ENCODE peak calls at places on chromosomes 11 and 22, in seven cellular contexts. S is lower leg skin, A is stomach, P is H9, M is tibial nerve, G is cardiac fibroblast, H is adrenal gland. N is an unnamed sample.

GRCh38 chr11:16286095-16286494 is 70.3 kb downstream of the SOX6 start:
- DNase-seq in S (no peak), H (no peak), M (no peak), P (no peak), G (no peak), A (no peak), N (no peak)

GRCh38 chr11:68116892-68117435 is 4.2 kb downstream of the CHKA start:
- DNase-seq in A (no peak), P (no peak), M (no peak), G (no peak), H (peak; percentile 5), S (peak; percentile 3), N (no peak)

GRCh38 chr11:19218801-19219460 is 17.1 kb upstream of the CSRP3 start:
- DNase-seq in A (no peak), S (no peak), M (no peak), G (peak; percentile 22), H (no peak), P (no peak), N (no peak)

GRCh38 chr22:48659393-48659792 is 1168.3 kb downstream of the BRD1 start:
- DNase-seq in G (no peak), M (no peak), H (no peak), P (no peak), S (no peak), A (no peak), N (no peak)

GRCh38 chr11:22558638-22559037 is 67.0 kb downstream of the FANCF start:
- DNase-seq in G (peak; percentile 10), M (no peak), S (no peak), H (no peak), A (no peak), P (no peak), N (no peak)

GRCh38 chr22:49202226-49202625 is 625.4 kb downstream of the BRD1 start:
- DNase-seq in H (no peak), P (peak; percentile 15), S (peak; percentile 68), G (no peak), M (no peak), A (peak; percentile 5), N (no peak)

GRCh38 chr11:1899100-1899499 is 7.4 kb upstream of the PRR33 start:
- DNase-seq in G (no peak), H (no peak), P (no peak), S (no peak), A (no peak), M (no peak), N (no peak)

GRCh38 chr11:102603091-102603490 is 22.0 kb downstream of the MMP20 start:
- DNase-seq in P (no peak), S (no peak), H (no peak), A (no peak), M (no peak), G (peak; percentile 48), N (no peak)

GRCh38 chr22:16970446-16970845 is 37.6 kb downstream of the GAB4 start:
- DNase-seq in G (no peak), M (no peak), S (peak; percentile 45), P (no peak), H (no peak), A (no peak), N (no peak)

GRCh38 chr11:34185926-34186841 is 80.8 kb downstream of the NAT10 start:
- DNase-seq in P (peak; percentile 43), G (peak; percentile 24), M (no peak), H (no peak), S (no peak), A (no peak), N (no peak)

GRCh38 chr22:35384973-35385588 is 4.2 kb downstream of the HMOX1 start:
- DNase-seq in H (no peak), P (no peak), M (no peak), S (no peak), A (no peak), G (no peak), N (no peak)

GRCh38 chr11:78361228-78361627 is 56.4 kb downstream of the GAB2 start:
- DNase-seq in H (no peak), G (no peak), M (no peak), A (no peak), P (no peak), S (no peak), N (no peak)

GRCh38 chr11:12802418-12803085 is 128.3 kb downstream of the TEAD1 start:
- DNase-seq in M (no peak), S (no peak), G (peak; percentile 81), H (peak; percentile 76), P (no peak), A (peak; percentile 92), N (no peak)

GRCh38 chr11:17165247-17165890 is 42.4 kb downstream of the PIK3C2A start:
- DNase-seq in S (no peak), P (no peak), M (no peak), G (no peak), H (no peak), A (no peak), N (no peak)

GRCh38 chr11:126139541-126140091 is 71.8 kb downstream of the RPUSD4 start:
- DNase-seq in A (no peak), S (no peak), G (peak; percentile 95), P (no peak), H (no peak), M (no peak), N (no peak)

GRCh38 chr11:76823481-76824028 is 37.2 kb upstream of the ACER3 start:
- DNase-seq in P (peak; percentile 43), G (peak; percentile 83), S (no peak), A (no peak), M (no peak), H (no peak), N (no peak)

GRCh38 chr11:36751251-36751839 is 153.3 kb upstream of the RAG2 start:
- DNase-seq in A (no peak), S (no peak), H (no peak), P (no peak), G (no peak), M (no peak), N (no peak)

GRCh38 chr11:125946712-125947418 is 1.0 kb downstream of the VSIG10L2 start:
- DNase-seq in S (peak; percentile 83), H (no peak), G (no peak), M (no peak), P (no peak), A (no peak), N (no peak)

GRCh38 chr11:18772211-18772610 is 19.4 kb downstream of the PTPN5 start:
- DNase-seq in M (no peak), S (no peak), P (no peak), G (peak; percentile 14), H (no peak), A (no peak), N (no peak)

GRCh38 chr11:117177534-117178209 is 871 bp upstream of the SIDT2 start:
- DNase-seq in A (peak; percentile 25), G (no peak), M (no peak), S (peak; percentile 61), H (no peak), P (no peak), N (no peak)

GRCh38 chr11:44324787-44325525 is 15.0 kb upstream of the ALX4 start:
- DNase-seq in P (no peak), A (no peak), S (no peak), H (no peak), M (no peak), G (no peak), N (no peak)

DNA sequence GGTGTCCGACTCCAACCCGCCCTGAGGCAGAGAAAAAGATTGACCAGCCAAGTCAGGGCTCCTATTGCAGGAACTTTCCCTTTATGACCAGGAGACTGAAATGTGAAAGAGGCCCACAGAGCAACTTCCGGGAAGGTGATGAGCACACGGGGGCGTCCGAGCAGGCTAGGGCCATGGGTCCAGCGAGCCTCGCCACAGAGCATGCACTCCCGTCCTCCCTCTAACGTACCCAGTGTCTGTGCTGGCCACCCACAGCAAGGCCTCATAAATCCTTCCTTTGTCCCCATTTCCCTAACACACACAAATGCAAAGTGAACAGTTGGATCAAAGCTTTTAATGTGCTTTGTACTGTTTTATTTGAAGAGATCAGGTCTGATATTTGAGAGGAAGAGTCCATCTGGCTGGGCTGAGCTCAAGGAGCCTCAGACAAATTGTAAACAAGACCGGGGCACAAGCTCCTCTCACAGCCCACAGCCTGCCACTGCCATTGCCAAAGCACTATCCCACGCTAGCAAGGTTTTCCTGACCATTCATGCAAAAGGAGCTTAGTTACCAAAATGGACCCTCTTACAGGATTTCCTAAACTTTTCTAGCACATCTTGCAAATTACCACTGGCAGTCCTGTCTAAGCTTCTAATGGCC is 44.2 kb downstream of the BLID start:
- DNase-seq in M (no peak), H (no peak), P (peak; percentile 30), S (no peak), G (no peak), A (no peak), N (no peak)
- TF ChIP-seq CTCF in M (no peak), H (no peak), P (no peak), S (no peak), G (no peak), A (no peak), N (no peak)

DNA sequence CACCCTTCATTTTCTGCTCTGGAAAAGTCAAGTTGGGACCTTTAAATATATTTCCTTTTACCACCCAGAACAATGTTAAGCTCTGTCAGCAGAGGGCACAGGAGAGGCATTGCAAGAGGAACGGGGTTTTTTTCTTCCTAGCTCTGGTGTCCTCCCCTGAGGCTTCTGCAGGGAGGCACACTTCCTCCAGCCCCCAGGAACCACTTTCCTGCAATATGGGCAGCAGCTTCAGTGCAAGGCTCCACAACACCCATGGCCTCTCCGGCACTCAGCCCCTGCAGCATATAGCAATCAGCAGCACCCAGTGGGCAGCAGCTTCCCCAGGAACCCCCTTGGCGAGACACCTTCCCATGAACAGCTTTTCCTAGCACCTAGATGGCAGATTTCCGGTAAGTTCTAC is 101.4 kb downstream of the SYT9 start:
- DNase-seq in P (peak; percentile 64), M (no peak), S (no peak), A (no peak), G (peak; percentile 30), H (no peak), N (no peak)
- TF ChIP-seq CTCF in P (peak; percentile 78), M (no peak), S (no peak), A (no peak), G (peak; percentile 42), H (peak; percentile 31), N (peak; percentile 32)

DNA sequence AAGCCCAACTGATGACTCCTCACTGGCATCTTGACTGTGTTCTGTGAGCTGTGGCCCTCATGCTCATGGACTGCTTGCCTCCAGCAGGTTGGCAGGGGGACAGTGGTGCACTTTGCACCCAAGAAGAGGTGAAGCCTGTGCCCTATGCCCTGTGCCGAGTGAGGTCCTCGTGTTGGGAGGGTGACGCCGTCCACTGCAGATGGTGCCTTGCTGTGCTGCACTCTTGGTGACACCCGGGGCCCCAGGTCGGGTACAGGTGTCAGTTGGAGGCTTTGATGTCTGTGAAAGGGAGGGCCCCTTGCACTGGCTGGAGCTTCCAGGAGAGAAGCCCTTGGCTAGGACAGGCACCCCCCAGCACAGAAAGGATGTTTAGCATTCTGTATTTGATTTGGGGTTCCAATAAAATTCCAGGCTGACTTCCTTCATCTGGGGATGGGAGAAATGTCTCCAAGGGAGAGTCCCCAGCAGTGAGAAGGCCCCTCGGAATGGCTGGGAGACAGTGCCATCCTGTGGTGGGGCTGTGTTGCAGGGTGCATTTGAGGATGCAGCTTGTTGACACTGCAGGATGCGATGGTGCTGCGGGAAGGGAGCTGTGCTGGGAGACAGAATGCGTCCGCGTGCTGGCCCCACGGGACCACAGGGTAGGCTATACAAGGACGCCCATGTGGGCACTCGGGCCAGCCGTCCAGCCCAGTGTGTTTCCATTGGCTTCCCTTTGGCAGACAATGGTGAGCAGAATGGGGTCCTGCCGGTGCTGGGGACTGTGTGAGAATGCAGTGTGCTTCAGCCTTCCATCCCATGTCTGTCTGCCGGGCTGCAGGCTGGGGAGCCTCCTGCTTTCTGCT is 2.5 kb upstream of the ZDHHC8 start:
- DNase-seq in H (peak; percentile 69), P (peak; percentile 75), S (no peak), M (no peak), A (peak; percentile 37), G (peak; percentile 40), N (no peak)
- TF ChIP-seq CTCF in H (peak; percentile 44), P (peak; percentile 65), S (no peak), M (peak; percentile 20), A (no peak), G (peak; percentile 53), N (peak; percentile 43)

GRCh38 chr11:110249066-110249465 is 47.3 kb downstream of the RDX start:
- DNase-seq in A (no peak), P (no peak), S (no peak), G (peak; percentile 22), M (no peak), H (no peak), N (no peak)
- TF ChIP-seq CTCF in A (no peak), P (peak; percentile 44), S (no peak), G (no peak), M (peak; percentile 25), H (peak; percentile 31), N (peak; percentile 25)

N was measured in D721Med.